ENCODE peak calls at places on chromosome X, in four cellular contexts. A is EH, U is type B pancreatic cell, S is ovary. D is an unnamed sample.

GRCh38 chrX:69150294-69150960 is 14.8 kb downstream of the PJA1 start:
- DNase-seq in A (no peak), U (no peak), S (no peak), D (no peak)

GRCh38 chrX:108426262-108426661 is 12.0 kb downstream of the COL4A6 start:
- DNase-seq in A (no peak), U (no peak), S (no peak), D (no peak)

GRCh38 chrX:10387011-10387410 is 230.2 kb downstream of the CLCN4 start:
- DNase-seq in A (peak; percentile 58), U (no peak), S (no peak), D (peak; percentile 39)

GRCh38 chrX:68847172-68847571 is 18.4 kb downstream of the EFNB1 start:
- DNase-seq in A (no peak), U (no peak), S (no peak), D (no peak)

GRCh38 chrX:125977851-125978250 is 188.2 kb downstream of the DCAF12L2 start:
- DNase-seq in A (no peak), U (no peak), S (no peak), D (no peak)

GRCh38 chrX:154990496-154990895 is 32.0 kb downstream of the F8 start:
- DNase-seq in A (no peak), U (no peak), S (no peak), D (no peak)

GRCh38 chrX:130120321-130120731 is 10.0 kb upstream of the ELF4 start:
- DNase-seq in A (no peak), U (no peak), S (no peak), D (no peak)

GRCh38 chrX:118522230-118522926 is 26.8 kb downstream of the DOCK11 start:
- DNase-seq in A (no peak), U (no peak), S (no peak), D (no peak)

GRCh38 chrX:44872319-44872816 is 620 bp upstream of the KDM6A start:
- DNase-seq in A (no peak), U (peak; percentile 75), S (no peak), D (peak; percentile 40)

GRCh38 chrX:15737188-15737956 is 698 bp upstream of the CA5B start:
- DNase-seq in A (no peak), U (no peak), S (no peak), D (peak; percentile 30)

GRCh38 chrX:77962068-77962902 is 7.2 kb downstream of the PGAM4 start:
- DNase-seq in A (peak; percentile 18), U (no peak), S (no peak), D (peak; percentile 33)

GRCh38 chrX:17814557-17814956 is 46.5 kb downstream of the RAI2 start:
- DNase-seq in A (peak; percentile 44), U (no peak), S (no peak), D (peak; percentile 19)

GRCh38 chrX:85851418-85851817 is 195.9 kb downstream of the CHM start:
- DNase-seq in A (peak; percentile 3), U (no peak), S (no peak), D (peak; percentile 22)

GRCh38 chrX:39518451-39519212 is 579.1 kb downstream of the BCOR start:
- DNase-seq in A (no peak), U (no peak), S (no peak), D (no peak)

GRCh38 chrX:154096140-154097002 is 1.1 kb downstream of the MECP2 start:
- DNase-seq in A (peak; percentile 63), U (no peak), S (peak; percentile 46), D (peak; percentile 65)

GRCh38 chrX:145178268-145178667 is 69.0 kb upstream of the SPANXN1 start:
- DNase-seq in A (no peak), U (no peak), S (no peak), D (peak; percentile 0)

GRCh38 chrX:131812847-131813825 is 210.0 kb upstream of the STK26 start:
- DNase-seq in A (no peak), U (no peak), S (peak; percentile 77), D (peak; percentile 15)

D was measured in ELR.